ENCODE peak calls at places on chromosomes 12 and 14, in four cellular contexts. I, N, Z and L are unnamed samples.

GRCh38 chr12:66085213-66085612 is 45.3 kb downstream of the LLPH start:
- DNase-seq in I (no peak), N (no peak), Z (no peak), L (no peak)

GRCh38 chr14:49863483-49864262 is 11.1 kb upstream of the NEMF start:
- DNase-seq in I (no peak), N (no peak), Z (peak), L (no peak)

GRCh38 chr12:66482880-66483279 is 180.6 kb downstream of the HELB start:
- DNase-seq in I (no peak), N (no peak), Z (no peak), L (no peak)

GRCh38 chr14:28468191-28469151 is 298.1 kb upstream of the FOXG1 start:
- DNase-seq in I (no peak), N (no peak), Z (no peak), L (no peak)

GRCh38 chr14:84584526-84584925 is 945.4 kb upstream of the FLRT2 start:
- DNase-seq in I (no peak), N (no peak), Z (no peak), L (no peak)

GRCh38 chr12:31855427-31855826 is 103.8 kb upstream of the RESF1 start:
- DNase-seq in I (no peak), N (no peak), Z (no peak), L (no peak)

GRCh38 chr14:93962701-93963601 is 13.4 kb downstream of the ASB2 start:
- DNase-seq in I (no peak), N (no peak), Z (no peak), L (peak)

GRCh38 chr14:98578204-98578603 is 693.8 kb downstream of the BCL11B start:
- DNase-seq in I (no peak), N (no peak), Z (no peak), L (no peak)

GRCh38 chr14:102573591-102574046 is 18.8 kb upstream of the RCOR1 start:
- DNase-seq in I (no peak), N (no peak), Z (no peak), L (no peak)

GRCh38 chr12:6795088-6795487 is 5.8 kb downstream of the CD4 start:
- DNase-seq in I (no peak), N (no peak), Z (no peak), L (no peak)

GRCh38 chr14:104591031-104591430 is 11.5 kb downstream of the C14orf180 start:
- DNase-seq in I (no peak), N (no peak), Z (no peak), L (no peak)

GRCh38 chr12:116700066-116700465 is 37.8 kb downstream of the SPRING1 start:
- DNase-seq in I (no peak), N (no peak), Z (no peak), L (no peak)

GRCh38 chr14:90570463-90570860 is 173.6 kb downstream of the CALM1 start:
- DNase-seq in I (no peak), N (no peak), Z (no peak), L (no peak)

GRCh38 chr14:22221508-22221907 is 367.5 kb downstream of the DAD1 start:
- DNase-seq in I (no peak), N (no peak), Z (no peak), L (no peak)

GRCh38 chr12:639566-639965 is 23.7 kb downstream of the NINJ2 start:
- DNase-seq in I (no peak), N (no peak), Z (no peak), L (no peak)

GRCh38 chr12:28500373-28501024 is 310.2 kb downstream of the CCDC91 start:
- DNase-seq in I (no peak), N (no peak), Z (no peak), L (no peak)

GRCh38 chr12:132053338-132054330 is 90.5 kb downstream of the DDX51 start:
- DNase-seq in I (no peak), N (no peak), Z (no peak), L (no peak)

GRCh38 chr12:79194595-79194994 is 330.0 kb downstream of the SYT1 start:
- DNase-seq in I (no peak), N (no peak), Z (no peak), L (no peak)

GRCh38 chr14:84095796-84096195 is 1434.1 kb upstream of the FLRT2 start:
- DNase-seq in I (no peak), N (no peak), Z (no peak), L (no peak)

GRCh38 chr14:101008631-101009336 is 105.3 kb upstream of the RTL1 start:
- DNase-seq in I (peak), N (no peak), Z (peak), L (no peak)

GRCh38 chr14:71354801-71355200 is 447.5 kb downstream of the PCNX1 start:
- DNase-seq in I (no peak), N (no peak), Z (no peak), L (no peak)

GRCh38 chr14:55446833-55447232 is 6.4 kb upstream of the TBPL2 start:
- DNase-seq in I (no peak), N (no peak), Z (peak), L (no peak)

GRCh38 chr14:93011650-93012317 is 88.8 kb downstream of the CHGA start:
- DNase-seq in I (no peak), N (no peak), Z (no peak), L (no peak)

GRCh38 chr14:74257988-74258704 is 18.9 kb downstream of the VSX2 start:
- DNase-seq in I (no peak), N (no peak), Z (no peak), L (no peak)

GRCh38 chr12:106251636-106252035 is 3.8 kb upstream of the CKAP4 start:
- DNase-seq in I (no peak), N (no peak), Z (no peak), L (no peak)

GRCh38 chr14:88872976-88873375 is 48.5 kb downstream of the TTC8 start:
- DNase-seq in I (no peak), N (no peak), Z (no peak), L (no peak)

GRCh38 chr14:88870777-88871176 is 46.3 kb downstream of the TTC8 start:
- DNase-seq in I (no peak), N (no peak), Z (no peak), L (no peak)

GRCh38 chr14:88871429-88871828 is 47.0 kb downstream of the TTC8 start:
- DNase-seq in I (no peak), N (no peak), Z (no peak), L (no peak)

GRCh38 chr14:88866305-88866704 is 41.9 kb downstream of the TTC8 start:
- DNase-seq in I (no peak), N (no peak), Z (no peak), L (no peak)

GRCh38 chr14:88868558-88869159 is 44.2 kb downstream of the TTC8 start:
- DNase-seq in I (no peak), N (no peak), Z (no peak), L (no peak)
- TF ChIP-seq CTCF in I (no peak), N (no peak), Z (peak), L (no peak)

GRCh38 chr12:47689215-47689614 is 16.6 kb downstream of the RPAP3 start:
- DNase-seq in I (no peak), N (no peak), Z (no peak), L (no peak)

GRCh38 chr12:47687636-47688035 is 18.2 kb downstream of the RPAP3 start:
- DNase-seq in I (no peak), N (no peak), Z (no peak), L (no peak)

DNA sequence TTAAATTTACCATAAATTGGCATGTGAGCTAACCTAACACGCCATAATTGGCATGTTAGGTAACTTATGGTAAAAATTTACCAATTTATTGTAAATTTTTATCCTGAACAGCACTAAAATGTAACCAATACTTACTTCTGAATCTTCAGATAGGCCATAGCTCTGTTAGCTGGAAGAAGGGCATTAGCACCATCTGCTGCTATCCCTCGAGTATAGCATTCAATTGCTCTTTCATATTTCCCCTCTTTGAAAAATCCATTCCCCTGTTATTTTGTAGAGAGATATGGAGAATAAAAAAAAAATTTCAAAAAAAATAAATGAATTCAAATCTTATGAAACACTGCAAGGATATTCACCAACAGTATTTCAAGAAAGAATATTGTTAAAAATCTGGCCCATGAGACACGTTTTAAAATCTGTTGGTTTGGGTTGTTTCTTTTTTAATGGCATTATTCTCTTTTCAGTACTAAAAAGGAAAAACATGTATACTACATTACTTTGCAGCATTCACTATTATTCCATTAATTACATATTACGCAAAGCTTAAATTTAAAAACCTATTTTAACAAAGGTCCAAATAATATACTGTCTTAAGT is 19.1 kb downstream of the RPAP3 start:
- DNase-seq in I (no peak), N (no peak), Z (no peak), L (no peak)
- TF ChIP-seq CTCF in I (peak), N (no peak), Z (peak), L (peak)

GRCh38 chr12:64781374-64782029 is 22.3 kb upstream of the GNS start:
- DNase-seq in I (no peak), N (no peak), Z (no peak), L (no peak)
- TF ChIP-seq CTCF in I (no peak), N (no peak), Z (no peak), L (no peak)

GRCh38 chr14:23910081-23910875 is 43.3 kb upstream of the DHRS4 start:
- DNase-seq in I (no peak), N (no peak), Z (peak), L (no peak)
- TF ChIP-seq CTCF in I (peak), N (peak), Z (peak), L (peak)

GRCh38 chr12:110345176-110345651 is 58.3 kb downstream of the ANAPC7 start:
- DNase-seq in I (no peak), N (no peak), Z (no peak), L (no peak)
- TF ChIP-seq CTCF in I (no peak), N (no peak), Z (no peak), L (no peak)

DNA sequence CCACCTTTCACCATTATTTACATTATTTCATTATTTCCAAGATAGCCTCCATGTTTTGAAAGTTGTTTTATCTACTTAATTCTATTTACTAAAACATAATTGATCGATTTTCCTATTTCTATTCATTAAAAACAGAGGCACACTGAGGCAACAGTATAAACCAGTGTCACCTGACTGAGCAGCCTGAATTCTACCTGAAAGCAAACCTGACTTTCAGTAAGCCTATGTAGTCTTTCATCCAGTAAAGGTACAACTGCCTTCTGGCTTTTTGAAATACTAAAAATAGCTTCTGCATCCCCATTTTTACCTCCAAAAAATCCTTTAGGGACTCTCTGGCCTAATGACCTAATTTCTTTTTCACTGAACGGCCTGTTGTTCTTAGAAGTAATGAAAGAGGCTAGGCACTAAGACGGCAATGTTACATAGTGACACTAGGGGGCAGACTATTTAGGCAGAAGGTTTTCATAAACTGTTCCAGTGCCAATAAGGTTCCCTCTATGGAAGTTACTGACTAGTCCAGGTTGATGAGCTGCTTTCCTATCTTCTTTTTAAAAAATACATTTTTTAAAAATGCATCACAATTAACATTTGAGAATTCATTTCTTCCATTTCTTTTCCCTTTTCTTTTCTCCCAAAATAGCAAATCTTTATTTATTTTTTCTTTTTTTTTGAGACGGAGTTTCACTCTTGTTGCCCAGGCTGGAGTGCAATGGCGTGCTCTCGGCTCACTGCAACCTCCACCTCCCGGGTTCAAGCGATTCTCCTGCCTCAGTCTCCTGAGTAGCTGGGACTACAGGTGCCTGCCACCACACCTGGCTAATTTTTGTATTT is 17.5 kb downstream of the ANAPC5 start:
- DNase-seq in I (no peak), N (peak), Z (peak), L (no peak)
- TF ChIP-seq CTCF in I (peak), N (peak), Z (peak), L (peak)

DNA sequence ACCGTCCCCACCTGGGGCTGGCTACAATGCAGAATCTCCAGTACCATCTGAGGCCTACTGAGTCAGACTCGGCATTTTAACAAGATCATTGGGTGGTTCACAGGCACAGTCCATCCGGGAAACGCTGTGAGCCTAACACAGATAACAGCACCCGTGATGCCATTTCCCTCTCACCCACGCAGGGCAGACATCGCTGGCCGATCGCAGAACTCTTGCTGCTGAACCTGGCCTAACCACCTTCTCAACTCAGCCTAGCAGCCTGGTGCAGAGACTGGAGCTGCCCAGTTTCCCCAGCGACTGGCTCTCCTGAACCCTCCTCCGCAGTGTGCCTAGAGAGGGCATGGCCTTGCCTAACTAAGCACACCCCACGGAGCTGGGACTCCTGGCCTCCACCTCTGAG is 83.3 kb downstream of the NCOR2 start:
- DNase-seq in I (no peak), N (no peak), Z (no peak), L (no peak)
- TF ChIP-seq CTCF in I (no peak), N (no peak), Z (no peak), L (no peak)

DNA sequence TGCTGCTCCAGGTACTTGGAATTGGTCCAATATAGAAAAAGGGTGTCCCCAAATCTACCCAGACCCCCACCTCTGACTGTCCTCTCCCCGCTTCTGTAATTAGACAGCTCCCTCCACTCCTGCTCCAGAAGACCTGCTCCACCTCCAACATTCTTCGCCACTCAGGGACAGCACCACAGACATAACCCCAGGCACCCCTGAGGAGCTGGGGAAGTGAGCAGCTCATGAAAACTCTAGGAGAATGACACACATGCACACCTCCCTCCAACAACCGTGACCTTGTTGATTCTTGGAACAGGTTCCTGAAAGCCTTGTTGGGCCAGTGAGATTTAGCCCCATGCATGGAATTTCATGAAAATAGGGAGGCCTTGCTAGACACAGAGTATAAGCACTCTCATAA is 8.2 kb downstream of the KRT4 start:
- DNase-seq in I (no peak), N (no peak), Z (no peak), L (no peak)
- TF ChIP-seq CTCF in I (no peak), N (no peak), Z (no peak), L (no peak)